ENCODE peak calls at places on chromosomes 7 and 10, in six cellular contexts. One of them, this sample, is unnamed.

GRCh38 chr7:103154042-103154441 is 5.1 kb upstream of the NAPEPLD start:
- DNase-seq in sigmoid colon: no peak
- DNase-seq in esophagus squamous epithelium: no peak
- DNase-seq in NB4: no peak
- DNase-seq in tibial nerve: no peak
- DNase-seq in body of pancreas: no peak
- DNase-seq in this sample: peak

GRCh38 chr7:134920026-134920758 is 66.1 kb upstream of the AGBL3 start:
- DNase-seq in sigmoid colon: no peak
- DNase-seq in NB4: no peak
- DNase-seq in esophagus squamous epithelium: no peak
- DNase-seq in body of pancreas: no peak
- DNase-seq in tibial nerve: no peak
- DNase-seq in this sample: no peak

GRCh38 chr7:2542011-2542923 is 13.1 kb downstream of the BRAT1 start:
- DNase-seq in sigmoid colon: peak
- DNase-seq in body of pancreas: no peak
- DNase-seq in esophagus squamous epithelium: no peak
- DNase-seq in NB4: no peak
- DNase-seq in tibial nerve: no peak
- DNase-seq in this sample: no peak

GRCh38 chr7:1458676-1459511 is at the start of gene MICALL2:
- DNase-seq in NB4: peak
- DNase-seq in tibial nerve: peak
- DNase-seq in sigmoid colon: peak
- DNase-seq in body of pancreas: peak
- DNase-seq in esophagus squamous epithelium: no peak
- DNase-seq in this sample: peak

GRCh38 chr10:84845628-84846261 is 517.4 kb downstream of the CCSER2 start:
- DNase-seq in NB4: peak
- DNase-seq in esophagus squamous epithelium: no peak
- DNase-seq in tibial nerve: no peak
- DNase-seq in body of pancreas: peak
- DNase-seq in sigmoid colon: no peak
- DNase-seq in this sample: no peak

GRCh38 chr7:40572810-40573470 is 438.1 kb downstream of the SUGCT start:
- DNase-seq in NB4: no peak
- DNase-seq in sigmoid colon: no peak
- DNase-seq in body of pancreas: no peak
- DNase-seq in esophagus squamous epithelium: no peak
- DNase-seq in tibial nerve: no peak
- DNase-seq in this sample: no peak

GRCh38 chr7:140869430-140869829 is 55.3 kb downstream of the BRAF start:
- DNase-seq in sigmoid colon: no peak
- DNase-seq in esophagus squamous epithelium: no peak
- DNase-seq in tibial nerve: no peak
- DNase-seq in NB4: no peak
- DNase-seq in body of pancreas: no peak
- DNase-seq in this sample: no peak

GRCh38 chr10:69446650-69447151 is 4.6 kb upstream of the TSPAN15 start:
- DNase-seq in NB4: peak
- DNase-seq in esophagus squamous epithelium: no peak
- DNase-seq in body of pancreas: no peak
- DNase-seq in sigmoid colon: peak
- DNase-seq in tibial nerve: no peak
- DNase-seq in this sample: no peak

GRCh38 chr7:37526623-37527022 is 78.0 kb upstream of the ELMO1 start:
- DNase-seq in esophagus squamous epithelium: no peak
- DNase-seq in sigmoid colon: no peak
- DNase-seq in NB4: no peak
- DNase-seq in body of pancreas: no peak
- DNase-seq in tibial nerve: no peak
- DNase-seq in this sample: no peak

GRCh38 chr10:109737626-109738025 is 185.7 kb downstream of the XPNPEP1 start:
- DNase-seq in NB4: no peak
- DNase-seq in sigmoid colon: no peak
- DNase-seq in body of pancreas: no peak
- DNase-seq in tibial nerve: no peak
- DNase-seq in esophagus squamous epithelium: no peak
- DNase-seq in this sample: no peak

GRCh38 chr7:46658281-46658680 is 737.2 kb upstream of the IGFBP3 start:
- DNase-seq in body of pancreas: no peak
- DNase-seq in esophagus squamous epithelium: no peak
- DNase-seq in NB4: no peak
- DNase-seq in sigmoid colon: no peak
- DNase-seq in tibial nerve: no peak
- DNase-seq in this sample: no peak

GRCh38 chr10:29795856-29796255 is 161.1 kb upstream of the SVIL start:
- DNase-seq in sigmoid colon: no peak
- DNase-seq in esophagus squamous epithelium: no peak
- DNase-seq in tibial nerve: no peak
- DNase-seq in NB4: no peak
- DNase-seq in body of pancreas: no peak
- DNase-seq in this sample: no peak

GRCh38 chr10:5892007-5892406 is 2.0 kb downstream of the FBH1 start:
- DNase-seq in body of pancreas: no peak
- DNase-seq in esophagus squamous epithelium: no peak
- DNase-seq in NB4: no peak
- DNase-seq in tibial nerve: no peak
- DNase-seq in sigmoid colon: no peak
- DNase-seq in this sample: no peak

GRCh38 chr7:141754939-141755338 is 9.0 kb upstream of the TAS2R3 start:
- DNase-seq in body of pancreas: no peak
- DNase-seq in sigmoid colon: no peak
- DNase-seq in tibial nerve: no peak
- DNase-seq in esophagus squamous epithelium: no peak
- DNase-seq in NB4: peak
- DNase-seq in this sample: peak

GRCh38 chr7:83305027-83305426 is 142.3 kb upstream of the PCLO start:
- DNase-seq in esophagus squamous epithelium: no peak
- DNase-seq in NB4: no peak
- DNase-seq in sigmoid colon: no peak
- DNase-seq in body of pancreas: no peak
- DNase-seq in tibial nerve: no peak
- DNase-seq in this sample: no peak

GRCh38 chr7:139709460-139709859 is 68.3 kb downstream of the HIPK2 start:
- DNase-seq in esophagus squamous epithelium: no peak
- DNase-seq in NB4: no peak
- DNase-seq in sigmoid colon: no peak
- DNase-seq in body of pancreas: peak
- DNase-seq in tibial nerve: peak
- DNase-seq in this sample: no peak

GRCh38 chr10:87829986-87830732 is 12.1 kb upstream of the ATAD1 start:
- DNase-seq in tibial nerve: no peak
- DNase-seq in esophagus squamous epithelium: no peak
- DNase-seq in NB4: no peak
- DNase-seq in sigmoid colon: no peak
- DNase-seq in body of pancreas: no peak
- DNase-seq in this sample: no peak

DNA sequence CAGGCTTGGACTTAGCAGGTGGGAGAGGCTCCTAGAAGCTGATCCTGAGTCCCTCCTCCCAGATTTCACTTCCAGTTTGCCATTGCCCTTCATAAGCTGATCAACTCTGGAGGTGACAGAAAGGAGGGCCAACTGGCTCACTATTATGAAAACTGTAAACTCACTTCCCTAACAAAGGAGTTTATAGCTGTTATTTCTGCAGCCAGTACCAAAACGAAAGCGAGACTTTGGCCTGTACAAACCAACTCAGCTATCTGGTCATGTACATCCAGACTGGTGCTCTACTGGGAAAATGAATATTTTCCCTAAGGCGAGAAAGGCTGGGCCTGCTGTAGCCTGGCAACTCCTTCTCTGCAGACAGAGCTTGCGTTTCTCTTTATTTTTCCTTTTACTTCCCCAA is 54.6 kb downstream of the GALNT17 start:
- DNase-seq in sigmoid colon: no peak
- DNase-seq in esophagus squamous epithelium: no peak
- DNase-seq in body of pancreas: no peak
- DNase-seq in tibial nerve: no peak
- DNase-seq in NB4: no peak
- DNase-seq in this sample: no peak
- TF ChIP-seq POLR2A in sigmoid colon: no peak
- TF ChIP-seq POLR2A in esophagus squamous epithelium: no peak
- TF ChIP-seq POLR2A in body of pancreas: no peak
- TF ChIP-seq POLR2A in tibial nerve: no peak
- TF ChIP-seq POLR2A in NB4: no peak
- TF ChIP-seq POLR2A in this sample: no peak

GRCh38 chr7:130955560-130955919 is 221.5 kb upstream of the KLF14 start:
- DNase-seq in esophagus squamous epithelium: no peak
- DNase-seq in body of pancreas: no peak
- DNase-seq in tibial nerve: no peak
- DNase-seq in NB4: no peak
- DNase-seq in sigmoid colon: no peak
- DNase-seq in this sample: no peak

GRCh38 chr7:130953193-130953592 is 219.2 kb upstream of the KLF14 start:
- DNase-seq in NB4: no peak
- DNase-seq in body of pancreas: no peak
- DNase-seq in esophagus squamous epithelium: no peak
- DNase-seq in tibial nerve: no peak
- DNase-seq in sigmoid colon: no peak
- DNase-seq in this sample: no peak

GRCh38 chr7:130957140-130957513 is 223.1 kb upstream of the KLF14 start:
- DNase-seq in NB4: peak
- DNase-seq in esophagus squamous epithelium: no peak
- DNase-seq in tibial nerve: no peak
- DNase-seq in sigmoid colon: no peak
- DNase-seq in body of pancreas: no peak
- DNase-seq in this sample: no peak

GRCh38 chr7:130956417-130957139 is 222.6 kb upstream of the KLF14 start:
- DNase-seq in NB4: no peak
- DNase-seq in sigmoid colon: no peak
- DNase-seq in tibial nerve: no peak
- DNase-seq in body of pancreas: no peak
- DNase-seq in esophagus squamous epithelium: no peak
- DNase-seq in this sample: no peak

DNA sequence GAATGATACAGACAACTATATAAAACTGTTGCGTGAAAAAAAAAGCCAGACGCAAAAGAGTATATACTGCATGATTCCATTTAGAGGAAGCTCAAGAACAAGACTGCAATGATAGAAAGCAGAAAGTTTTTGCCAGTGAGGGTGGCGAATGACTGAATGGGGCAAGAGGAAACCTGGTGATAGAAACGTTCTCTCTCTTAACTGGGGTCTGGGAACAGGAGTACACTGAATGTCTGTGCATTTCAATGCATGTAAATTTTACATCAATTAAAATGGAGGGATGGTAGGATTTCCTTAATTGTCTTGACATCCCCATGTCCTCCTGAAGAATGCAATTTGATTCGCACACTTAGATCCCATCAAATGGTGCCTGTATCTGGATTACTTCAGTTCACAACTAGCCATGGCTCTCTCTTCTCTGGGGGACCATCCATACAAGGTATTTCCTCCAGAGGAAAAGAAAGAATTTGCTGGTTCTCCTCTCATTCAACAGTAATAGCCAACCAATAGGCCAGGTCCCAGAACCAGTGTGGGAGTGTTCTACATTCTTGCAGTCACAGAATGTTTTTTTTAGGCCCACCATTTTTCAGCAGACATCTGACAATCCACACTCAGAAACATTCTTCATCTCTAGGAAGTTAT is 221.0 kb upstream of the KLF14 start:
- DNase-seq in sigmoid colon: no peak
- DNase-seq in tibial nerve: no peak
- DNase-seq in esophagus squamous epithelium: no peak
- DNase-seq in NB4: no peak
- DNase-seq in body of pancreas: no peak
- DNase-seq in this sample: no peak
- TF ChIP-seq POLR2A in sigmoid colon: no peak
- TF ChIP-seq POLR2A in tibial nerve: no peak
- TF ChIP-seq POLR2A in esophagus squamous epithelium: no peak
- TF ChIP-seq POLR2A in NB4: no peak
- TF ChIP-seq POLR2A in body of pancreas: no peak
- TF ChIP-seq POLR2A in this sample: no peak

DNA sequence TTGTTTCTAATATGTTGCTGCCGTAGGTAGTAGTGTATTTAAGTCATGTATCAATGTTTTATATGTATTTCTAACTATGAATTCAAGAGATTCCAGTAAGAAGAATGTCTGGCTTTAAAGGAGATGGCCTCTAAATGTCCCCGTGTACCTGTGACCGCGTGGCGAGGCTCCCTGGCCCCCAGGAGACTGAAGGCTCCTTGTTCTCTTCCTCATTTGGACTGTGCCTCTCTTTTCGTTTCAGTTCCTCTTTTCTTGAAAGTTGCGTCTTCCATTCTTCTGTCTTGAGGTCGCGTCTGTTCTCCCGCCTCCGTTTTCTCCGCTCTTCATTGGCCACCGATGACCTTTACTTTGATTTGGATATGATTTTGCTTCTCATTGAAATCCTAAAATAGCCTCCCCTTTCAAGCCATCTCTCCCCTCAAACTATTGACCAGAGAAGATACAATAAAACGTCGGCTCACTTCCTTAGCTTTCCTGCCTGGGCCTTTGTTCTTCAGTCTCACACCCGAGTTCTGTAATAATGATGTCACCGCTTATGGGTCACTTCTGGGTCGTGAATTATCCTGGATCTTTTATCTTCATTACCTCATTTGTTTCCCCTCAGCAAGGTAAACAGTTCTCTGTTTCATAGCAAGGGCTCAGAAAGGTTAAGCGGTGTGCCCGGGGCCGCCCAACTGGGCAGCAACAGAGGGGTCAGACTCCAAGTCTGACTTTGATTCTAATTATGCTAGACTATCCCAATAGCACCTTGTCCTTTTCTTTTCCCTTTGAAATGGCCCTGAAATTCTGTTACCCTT is 28.7 kb downstream of the WIPI2 start:
- DNase-seq in esophagus squamous epithelium: no peak
- DNase-seq in sigmoid colon: peak
- DNase-seq in tibial nerve: no peak
- DNase-seq in body of pancreas: no peak
- DNase-seq in NB4: peak
- DNase-seq in this sample: no peak
- TF ChIP-seq POLR2A in esophagus squamous epithelium: no peak
- TF ChIP-seq POLR2A in sigmoid colon: no peak
- TF ChIP-seq POLR2A in tibial nerve: no peak
- TF ChIP-seq POLR2A in body of pancreas: no peak
- TF ChIP-seq POLR2A in NB4: no peak
- TF ChIP-seq POLR2A in this sample: no peak

GRCh38 chr7:44380179-44380830 is 54.9 kb upstream of the CAMK2B start:
- DNase-seq in sigmoid colon: no peak
- DNase-seq in tibial nerve: no peak
- DNase-seq in body of pancreas: no peak
- DNase-seq in esophagus squamous epithelium: no peak
- DNase-seq in NB4: no peak
- DNase-seq in this sample: no peak

GRCh38 chr7:44379366-44380178 is 54.2 kb upstream of the CAMK2B start:
- DNase-seq in NB4: no peak
- DNase-seq in sigmoid colon: no peak
- DNase-seq in tibial nerve: no peak
- DNase-seq in esophagus squamous epithelium: no peak
- DNase-seq in body of pancreas: no peak
- DNase-seq in this sample: peak

GRCh38 chr7:44377134-44377463 is 51.7 kb upstream of the CAMK2B start:
- DNase-seq in tibial nerve: no peak
- DNase-seq in NB4: no peak
- DNase-seq in body of pancreas: no peak
- DNase-seq in sigmoid colon: no peak
- DNase-seq in esophagus squamous epithelium: no peak
- DNase-seq in this sample: no peak

GRCh38 chr7:44377681-44378421 is 52.5 kb upstream of the CAMK2B start:
- DNase-seq in esophagus squamous epithelium: no peak
- DNase-seq in body of pancreas: no peak
- DNase-seq in tibial nerve: no peak
- DNase-seq in NB4: no peak
- DNase-seq in sigmoid colon: no peak
- DNase-seq in this sample: no peak

GRCh38 chr7:44378744-44379143 is 53.4 kb upstream of the CAMK2B start:
- DNase-seq in body of pancreas: no peak
- DNase-seq in tibial nerve: no peak
- DNase-seq in NB4: no peak
- DNase-seq in sigmoid colon: no peak
- DNase-seq in esophagus squamous epithelium: no peak
- DNase-seq in this sample: no peak
- TF ChIP-seq POLR2A in body of pancreas: no peak
- TF ChIP-seq POLR2A in tibial nerve: no peak
- TF ChIP-seq POLR2A in NB4: no peak
- TF ChIP-seq POLR2A in sigmoid colon: no peak
- TF ChIP-seq POLR2A in esophagus squamous epithelium: no peak
- TF ChIP-seq POLR2A in this sample: no peak